ENCODE peak calls at places on chromosome 16, in four cellular contexts. A is HCT116, X is H1, I is K562. W is an unnamed sample.

GRCh38 chr16:11144122-11144521 is 111.9 kb downstream of the SOCS1 start:
- DNase-seq in I (no peak), A (no peak), X (no peak), W (no peak)

GRCh38 chr16:1475552-1476114 is 805 bp upstream of the CLCN7 start:
- DNase-seq in X (no peak), A (no peak), I (peak), W (no peak)

GRCh38 chr16:48365601-48366164 is 19.5 kb downstream of the SIAH1 start:
- DNase-seq in A (peak), X (peak), I (peak), W (peak)

GRCh38 chr16:138049-138417 is 440 bp downstream of the NPRL3 start:
- DNase-seq in A (no peak), I (peak), X (peak), W (no peak)

GRCh38 chr16:84839054-84839453 is 19.3 kb downstream of the CRISPLD2 start:
- DNase-seq in A (peak), I (no peak), X (no peak), W (no peak)

GRCh38 chr16:48231675-48232214 is 12.4 kb upstream of the LONP2 start:
- DNase-seq in A (peak), I (peak), X (peak), W (peak)

GRCh38 chr16:85350973-85351372 is 238.7 kb upstream of the CIBAR2 start:
- DNase-seq in X (no peak), A (peak), I (no peak), W (no peak)

GRCh38 chr16:12094537-12095265 is 118.2 kb downstream of the SNX29 start:
- DNase-seq in I (no peak), X (no peak), A (no peak), W (no peak)

GRCh38 chr16:19118938-19119431 is 5.2 kb downstream of the ITPRIPL2 start:
- DNase-seq in X (no peak), A (no peak), I (peak), W (no peak)

GRCh38 chr16:27779719-27780161 is 229.8 kb downstream of the KATNIP start:
- DNase-seq in X (peak), I (peak), A (no peak), W (peak)

GRCh38 chr16:71840052-71840451 is 5.7 kb upstream of the ATXN1L start:
- DNase-seq in I (no peak), A (no peak), X (no peak), W (no peak)

GRCh38 chr16:16127469-16128116 is 95.7 kb downstream of the ABCC6 start:
- DNase-seq in X (peak), A (peak), I (peak), W (peak)

GRCh38 chr16:84460406-84461028 is 43.9 kb downstream of the MEAK7 start:
- DNase-seq in X (no peak), I (no peak), A (no peak), W (no peak)

GRCh38 chr16:11161974-11162373 is 94.0 kb downstream of the SOCS1 start:
- DNase-seq in A (no peak), X (no peak), I (no peak), W (no peak)

GRCh38 chr16:20897897-20898296 is 2.3 kb downstream of the DCUN1D3 start:
- DNase-seq in A (no peak), I (no peak), X (no peak), W (no peak)

GRCh38 chr16:3175157-3176153 is 12.5 kb upstream of the OR1F1 start:
- DNase-seq in A (peak), X (peak), I (peak), W (peak)

GRCh38 chr16:72501739-72502653 is 330.0 kb upstream of the PMFBP1 start:
- DNase-seq in A (peak), X (peak), I (peak), W (peak)

GRCh38 chr16:27355610-27356009 is 41.8 kb downstream of the IL4R start:
- DNase-seq in X (peak), A (peak), I (peak), W (peak)

GRCh38 chr16:2061526-2061925 is 13.7 kb downstream of the TSC2 start:
- DNase-seq in A (no peak), I (no peak), X (no peak), W (no peak)

GRCh38 chr16:85929259-85929704 is 30.3 kb downstream of the IRF8 start:
- DNase-seq in I (no peak), A (no peak), X (no peak), W (no peak)

GRCh38 chr16:77335652-77336234 is 99.1 kb downstream of the ADAMTS18 start:
- DNase-seq in I (peak), A (no peak), X (peak), W (no peak)

GRCh38 chr16:70018254-70018653 is 67.1 kb downstream of the CLEC18A start:
- DNase-seq in A (peak), X (no peak), I (peak), W (peak)

GRCh38 chr16:53224932-53225533 is 170.2 kb downstream of the CHD9 start:
- DNase-seq in A (no peak), X (no peak), I (peak), W (no peak)

GRCh38 chr16:54305066-54305465 is 18.5 kb upstream of the IRX3 start:
- DNase-seq in X (no peak), A (no peak), I (no peak), W (no peak)

GRCh38 chr16:31385680-31386079 is 7.5 kb upstream of the ITGAD start:
- DNase-seq in A (peak), X (no peak), I (no peak), W (no peak)

GRCh38 chr16:81647527-81647926 is 131.6 kb upstream of the PLCG2 start:
- DNase-seq in X (no peak), I (no peak), A (peak), W (no peak)

DNA sequence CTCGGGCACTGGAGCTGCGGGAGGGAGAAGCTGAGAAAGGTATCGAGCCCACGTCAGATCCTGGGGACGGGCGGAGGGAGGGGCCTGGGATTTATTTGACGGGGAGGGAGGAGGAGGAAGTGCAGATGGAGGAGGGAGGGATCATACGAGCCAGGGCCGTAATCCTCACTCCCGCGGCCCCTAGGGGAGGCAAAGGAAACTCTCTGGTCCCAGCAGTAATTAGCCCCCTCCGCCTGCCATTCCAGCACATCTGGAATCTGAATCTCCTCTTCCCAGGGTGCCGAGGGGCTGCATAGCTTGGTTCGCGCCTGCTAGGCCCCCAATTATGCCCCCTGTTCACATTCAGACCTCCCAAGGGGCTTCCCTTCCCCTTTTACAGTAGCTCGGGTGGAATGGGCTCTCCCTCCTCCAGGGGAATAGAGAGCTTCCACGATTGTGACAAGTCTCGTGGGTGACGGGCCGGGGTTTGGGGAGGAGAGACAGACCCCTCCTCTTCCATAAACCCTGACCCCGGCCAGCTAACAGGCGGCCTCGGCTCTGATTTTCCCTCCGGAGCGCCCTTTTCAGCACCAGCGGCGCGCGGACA is at the start of gene SEZ6L2:
- DNase-seq in X (peak), I (peak), A (peak), W (peak)
- TF ChIP-seq YY1 in X (no peak), I (no peak), A (no peak), W (no peak)

DNA sequence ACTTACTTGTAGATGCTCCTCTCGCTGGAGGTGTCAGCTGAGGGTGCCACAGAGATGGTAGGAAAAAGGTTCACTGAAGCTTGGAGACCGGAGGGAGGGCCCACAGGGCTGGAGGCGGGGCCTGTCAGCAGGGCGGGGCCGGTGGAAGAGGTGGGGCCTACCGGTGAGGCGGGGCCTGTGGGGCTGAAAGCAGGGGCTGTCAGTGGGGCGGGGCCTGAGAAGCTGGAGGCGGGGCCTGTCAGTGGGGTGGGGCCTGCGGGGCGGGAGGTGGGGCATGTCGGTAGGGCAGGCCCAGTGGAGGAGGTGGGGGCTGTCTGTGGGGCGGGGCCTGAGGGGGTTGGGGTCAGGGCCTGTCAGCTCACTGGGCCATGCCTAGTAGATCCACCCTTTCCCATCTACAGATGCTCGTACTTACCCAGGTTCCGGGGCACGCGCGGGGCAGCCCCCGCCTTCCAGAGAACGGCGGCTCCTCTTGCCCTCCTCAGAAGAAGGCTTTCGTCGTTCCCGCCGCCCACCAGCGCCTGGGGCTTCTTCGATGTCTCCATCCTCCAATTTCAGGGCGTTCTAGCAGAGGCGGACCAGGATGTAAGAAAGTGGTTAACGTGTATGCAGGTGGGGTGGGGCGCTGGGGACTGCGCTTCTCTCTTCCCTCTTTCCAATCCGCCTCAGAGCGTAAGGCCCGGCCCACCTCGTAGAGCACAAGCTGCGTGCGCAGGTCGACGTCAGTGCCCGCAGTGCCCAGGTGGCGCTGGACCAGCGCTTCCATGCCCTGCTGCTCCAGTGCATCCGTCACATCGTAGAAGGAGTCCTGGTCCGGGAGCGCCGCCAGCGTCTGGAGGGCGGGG is 9.8 kb downstream of the TMEM208 start:
- DNase-seq in A (peak), I (peak), X (peak), W (peak)
- TF ChIP-seq FOSL1 in A (no peak), I (no peak), X (no peak), W (no peak)

GRCh38 chr16:57588821-57589220 is 39.6 kb upstream of the ADGRG1 start:
- DNase-seq in A (no peak), X (no peak), I (no peak), W (no peak)
- TF ChIP-seq YY1 in A (no peak), X (no peak), I (no peak), W (no peak)

DNA sequence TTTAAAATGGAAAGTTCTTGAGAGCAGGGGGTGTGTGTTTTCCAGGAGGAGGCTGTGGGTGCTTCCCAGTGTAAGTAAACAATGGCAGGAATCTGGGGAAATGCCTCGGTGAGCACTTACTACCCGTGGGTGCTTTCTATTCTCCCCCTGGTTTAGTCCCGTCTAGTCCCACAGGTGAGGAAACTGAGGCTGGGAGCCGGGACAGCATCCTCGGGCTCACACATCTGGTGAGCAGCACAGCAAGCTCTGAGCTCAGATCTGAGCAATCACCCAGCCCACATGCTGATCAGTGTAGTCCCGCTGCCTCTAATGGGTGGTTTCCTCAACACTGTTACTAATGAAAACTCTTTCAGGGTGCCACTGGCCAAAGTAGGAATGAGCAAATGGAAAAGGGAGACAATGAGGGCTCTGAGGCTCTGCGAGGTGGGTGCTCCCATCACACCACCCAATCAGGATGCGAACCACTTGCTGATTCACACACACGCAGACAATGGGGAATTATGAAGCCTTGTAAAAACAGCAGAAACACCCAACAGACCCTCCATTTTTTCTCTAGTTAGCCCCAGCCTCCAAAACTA is 202.6 kb downstream of the PARN start:
- DNase-seq in I (no peak), A (no peak), X (no peak), W (no peak)
- TF ChIP-seq FOSL1 in I (no peak), A (no peak), X (no peak), W (no peak)

DNA sequence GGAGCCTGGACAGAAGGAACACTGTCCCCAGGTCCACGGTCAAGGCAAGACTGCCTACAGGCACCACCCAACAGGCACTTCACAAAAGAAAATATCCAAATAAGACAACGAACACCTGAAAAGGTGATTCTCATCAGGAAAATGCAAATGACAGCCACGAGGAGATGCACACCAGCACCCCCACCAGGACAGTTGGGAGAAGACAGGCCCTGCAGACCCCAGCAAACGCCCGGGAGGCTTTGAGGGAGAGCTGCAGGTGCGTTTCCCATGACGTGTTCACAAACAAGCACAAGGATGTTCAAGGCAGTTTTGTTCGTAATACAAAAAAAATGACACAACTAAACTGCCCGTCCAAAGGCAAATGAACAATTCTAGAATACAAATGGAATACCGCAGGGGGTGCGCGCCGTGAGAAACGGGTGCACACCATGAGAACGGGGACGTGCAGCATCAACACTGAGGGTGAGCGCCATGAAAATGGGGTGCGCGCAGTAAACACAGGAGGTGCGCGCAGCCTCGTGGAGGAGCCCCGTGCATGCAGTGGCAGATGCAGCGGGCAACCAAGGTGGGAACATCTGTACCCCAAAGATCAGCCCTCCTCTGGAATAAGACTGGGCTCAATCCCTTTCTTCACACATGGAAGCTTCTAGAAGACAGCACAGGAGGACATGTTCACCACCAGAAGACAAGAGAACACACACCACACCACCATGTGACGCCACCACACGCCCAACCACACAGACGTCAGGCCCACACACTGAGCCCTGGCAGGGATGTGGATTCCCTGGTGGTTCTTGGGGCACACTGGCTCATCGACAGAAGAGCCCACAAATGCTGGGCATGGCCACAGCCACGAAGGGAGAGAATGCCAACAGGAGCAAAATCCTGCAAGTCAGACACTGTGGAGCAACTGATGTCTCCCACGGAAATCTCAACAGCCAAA is 91.2 kb downstream of the ZNF778 start:
- DNase-seq in X (peak), A (no peak), I (peak), W (no peak)
- TF ChIP-seq YY1 in X (peak), A (no peak), I (no peak), W (no peak)

GRCh38 chr16:58339452-58339938 is 44.7 kb upstream of the PRSS54 start:
- DNase-seq in A (peak), X (no peak), I (no peak), W (peak)
- TF ChIP-seq FOSL1 in A (no peak), X (no peak), I (no peak), W (no peak)

GRCh38 chr16:68492501-68493411 is 44.4 kb upstream of the SMPD3 start:
- DNase-seq in A (no peak), I (no peak), X (no peak), W (no peak)
- TF ChIP-seq YY1 in A (no peak), I (no peak), X (no peak), W (no peak)

W was measured in HepG2.